ENCODE peak calls at places on chromosomes 16 and 17, in five cellular contexts. V, A, U, I and S are unnamed samples.

GRCh38 chr17:59830846-59831486 is 61.8 kb downstream of the TUBD1 start:
- DNase-seq in V (no peak), U (peak; percentile 36), A (no peak), I (no peak), S (no peak)

GRCh38 chr17:19337712-19338023 is 24.9 kb downstream of the B9D1 start:
- DNase-seq in V (no peak), A (peak; percentile 32), U (no peak), I (no peak), S (peak; percentile 73)

GRCh38 chr16:57462978-57463362 is 491 bp downstream of the POLR2C start:
- DNase-seq in U (no peak), I (no peak), V (no peak), A (no peak), S (no peak)

GRCh38 chr17:72305964-72306551 is 185.2 kb downstream of the SOX9 start:
- DNase-seq in A (peak; percentile 62), V (no peak), U (no peak), I (no peak), S (peak; percentile 78)

GRCh38 chr16:88618956-88619667 is 19.3 kb upstream of the IL17C start:
- DNase-seq in A (no peak), V (no peak), I (no peak), U (no peak), S (no peak)

GRCh38 chr16:62540496-62540895 is 504.3 kb upstream of the CDH8 start:
- DNase-seq in V (no peak), A (no peak), I (no peak), U (no peak), S (no peak)

GRCh38 chr17:62967111-62967449 is 1.0 kb downstream of the TANC2 start:
- DNase-seq in I (no peak), A (no peak), U (no peak), V (no peak), S (no peak)

GRCh38 chr16:12217341-12217740 is 240.8 kb downstream of the SNX29 start:
- DNase-seq in V (no peak), A (no peak), U (no peak), I (no peak), S (no peak)

GRCh38 chr17:8855477-8856204 is 11.8 kb downstream of the PIK3R6 start:
- DNase-seq in U (no peak), A (no peak), V (no peak), I (no peak), S (no peak)

GRCh38 chr17:56867948-56868376 is 34.0 kb downstream of the DGKE start:
- DNase-seq in U (no peak), A (peak; percentile 56), V (no peak), I (no peak), S (no peak)

GRCh38 chr16:79997257-79997656 is 396.7 kb upstream of the MAF start:
- DNase-seq in A (peak; percentile 17), I (no peak), U (no peak), V (no peak), S (no peak)

GRCh38 chr16:46713634-46714033 is 24.2 kb downstream of the ORC6 start:
- DNase-seq in U (no peak), V (no peak), A (no peak), I (no peak), S (no peak)

GRCh38 chr17:82817947-82818346 is 21.9 kb downstream of the ZNF750 start:
- DNase-seq in U (no peak), A (no peak), V (no peak), I (no peak), S (no peak)

GRCh38 chr16:75343311-75343710 is 90.0 kb downstream of the CFDP1 start:
- DNase-seq in U (no peak), V (no peak), A (no peak), I (no peak), S (no peak)

GRCh38 chr17:59440757-59441458 is 109.5 kb downstream of the YPEL2 start:
- DNase-seq in A (peak; percentile 95), I (peak; percentile 53), V (peak; percentile 95), U (peak; percentile 87), S (peak; percentile 90)

GRCh38 chr16:57871457-57871856 is 69.2 kb upstream of the KIFC3 start:
- DNase-seq in V (no peak), U (no peak), A (peak; percentile 36), I (no peak), S (no peak)

GRCh38 chr17:15260376-15261062 is 4.6 kb downstream of the PMP22 start:
- DNase-seq in V (peak; percentile 93), U (peak; percentile 72), I (no peak), A (peak; percentile 94), S (peak; percentile 97)

GRCh38 chr16:1407749-1408148 is 6.8 kb downstream of the UNKL start:
- DNase-seq in U (no peak), I (no peak), A (peak; percentile 38), V (peak; percentile 41), S (peak; percentile 49)

GRCh38 chr17:9434502-9435113 is 141.0 kb downstream of the STX8 start:
- DNase-seq in A (no peak), I (no peak), U (peak; percentile 17), V (no peak), S (no peak)

GRCh38 chr16:84726670-84727467 is 27.1 kb downstream of the USP10 start:
- DNase-seq in A (no peak), I (no peak), U (peak; percentile 68), V (peak; percentile 43), S (peak; percentile 64)

GRCh38 chr16:67150833-67151396 is at the start of gene B3GNT9:
- DNase-seq in V (peak; percentile 87), U (peak; percentile 48), I (no peak), A (peak; percentile 87), S (peak; percentile 94)

GRCh38 chr17:81187586-81188490 is 21.8 kb upstream of the AATK start:
- DNase-seq in A (no peak), V (no peak), U (no peak), I (no peak), S (peak; percentile 47)

GRCh38 chr16:75198135-75198600 is 8.8 kb downstream of the CTRB2 start:
- DNase-seq in V (no peak), A (peak; percentile 80), I (no peak), U (no peak), S (no peak)

GRCh38 chr16:68074850-68075249 is 10.3 kb upstream of the NFATC3 start:
- DNase-seq in A (no peak), V (no peak), I (peak; percentile 29), U (peak; percentile 64), S (no peak)

GRCh38 chr16:87762620-87763019 is 3.2 kb downstream of the KLHDC4 start:
- DNase-seq in U (no peak), V (no peak), A (no peak), I (no peak), S (no peak)

GRCh38 chr17:2215616-2216364 is 87.8 kb downstream of the SMG6 start:
- DNase-seq in I (no peak), V (peak; percentile 88), A (peak; percentile 97), U (peak; percentile 59), S (peak; percentile 73)

GRCh38 chr16:69444873-69445517 is 20.6 kb downstream of the CYB5B start:
- DNase-seq in A (peak; percentile 58), U (peak; percentile 20), I (no peak), V (no peak), S (no peak)

GRCh38 chr17:9313346-9313745 is 262.3 kb downstream of the STX8 start:
- DNase-seq in I (no peak), A (no peak), U (no peak), V (no peak), S (no peak)

GRCh38 chr17:13351046-13351445 is 250.7 kb downstream of the HS3ST3A1 start:
- DNase-seq in V (no peak), U (no peak), A (no peak), I (no peak), S (no peak)

GRCh38 chr16:85995591-85996461 is 96.9 kb downstream of the IRF8 start:
- DNase-seq in V (no peak), I (no peak), U (no peak), A (no peak), S (no peak)

GRCh38 chr16:4494746-4495490 is 18.7 kb downstream of the HMOX2 start:
- DNase-seq in A (peak; percentile 68), I (no peak), V (no peak), U (no peak), S (no peak)

GRCh38 chr17:34633351-34633750 is 54.0 kb downstream of the TMEM132E start:
- DNase-seq in I (no peak), A (no peak), U (peak; percentile 78), V (no peak), S (no peak)

DNA sequence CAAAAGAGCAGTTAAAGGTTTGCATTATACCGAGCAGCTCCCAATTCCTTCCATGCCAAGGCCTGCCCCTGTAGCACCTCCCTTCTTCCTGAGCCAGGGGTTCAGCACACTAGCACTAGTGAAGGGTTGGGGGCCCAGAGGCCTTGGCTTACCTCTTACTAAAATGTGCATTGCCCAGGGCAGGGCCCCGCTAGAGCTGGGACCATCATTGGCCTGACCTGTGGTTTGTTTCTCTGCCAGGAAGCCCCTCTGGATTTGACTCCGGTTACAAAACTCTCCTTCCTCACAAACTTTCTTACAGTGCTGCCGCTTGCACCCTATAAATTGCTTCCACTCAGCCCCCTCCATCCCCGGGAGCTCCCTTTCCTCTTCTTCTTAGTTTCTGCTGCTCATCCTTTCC is 33.8 kb downstream of the MPRIP start:
- DNase-seq in V (peak; percentile 6), U (no peak), I (no peak), A (no peak), S (no peak)
- H3K27ac ChIP-seq in V (no peak overlapping the region), U (no peak overlapping the region), I (peak overlapping the region; percentile 58), A (no peak overlapping the region), S (no peak overlapping the region)

GRCh38 chr17:36935681-36936454 is 1.4 kb upstream of the LHX1 start:
- DNase-seq in U (peak; percentile 18), I (no peak), A (no peak), V (no peak), S (no peak)

GRCh38 chr17:36933174-36934143 is 3.8 kb upstream of the LHX1 start:
- DNase-seq in A (no peak), U (peak; percentile 43), V (no peak), I (no peak), S (no peak)

GRCh38 chr17:36932383-36933173 is 4.7 kb upstream of the LHX1 start:
- DNase-seq in V (no peak), A (no peak), I (no peak), U (no peak), S (no peak)

GRCh38 chr17:36934759-36935630 is 2.3 kb upstream of the LHX1 start:
- DNase-seq in I (no peak), U (no peak), V (no peak), A (peak; percentile 19), S (no peak)

DNA sequence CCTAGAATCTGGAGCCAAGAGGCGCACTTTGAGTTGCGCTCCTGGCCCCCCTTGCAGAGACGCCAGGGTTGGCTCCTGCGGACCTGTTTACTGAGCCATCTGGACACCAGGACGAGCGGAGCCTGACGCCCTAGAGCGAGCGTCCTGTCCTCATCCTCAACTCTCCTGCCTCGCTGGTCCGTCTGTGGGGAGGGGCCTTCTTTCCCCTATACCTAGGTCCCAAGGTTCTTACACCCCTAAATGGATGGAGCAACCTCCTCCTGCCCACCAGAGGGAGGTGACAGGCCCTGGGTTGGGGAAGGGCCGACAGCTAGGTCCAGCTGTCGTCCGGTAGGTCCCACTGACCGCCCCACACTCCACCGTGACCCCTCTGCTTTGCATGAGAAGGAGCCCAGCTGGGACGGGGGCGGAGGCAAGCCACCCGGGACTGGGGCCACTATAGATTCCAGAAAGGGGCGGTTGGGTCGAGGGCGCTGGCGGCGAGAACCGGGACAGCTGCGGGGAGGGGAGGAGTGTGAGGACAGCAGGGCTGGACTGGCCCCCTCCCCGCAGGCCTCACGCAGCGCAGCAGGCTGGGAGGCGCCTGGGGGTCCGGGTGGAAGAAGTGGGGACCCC is 3.0 kb upstream of the LHX1 start:
- DNase-seq in I (no peak), V (no peak), A (no peak), U (no peak), S (no peak)
- H3K4me3 ChIP-seq in I (no peak overlapping the region), V (peak overlapping the region; percentile 9), A (peak overlapping the region; percentile 42), U (no peak overlapping the region), S (peak overlapping the region; percentile 5)

GRCh38 chr17:79743614-79744013 is 12.9 kb downstream of the ENPP7 start:
- DNase-seq in V (no peak), A (no peak), U (no peak), I (no peak), S (no peak)
- H3K4me1 ChIP-seq in V (peaks cover 33% of the 10 kb centered on the region), A (peaks cover 5% of the 10 kb centered on the region), U (peaks cover 3% of the 10 kb centered on the region), I (peaks cover 15% of the 10 kb centered on the region), S (no peaks in the 10 kb centered on the region)

GRCh38 chr17:39996162-39996561 is 15.6 kb downstream of the PSMD3 start:
- DNase-seq in V (no peak), U (no peak), I (no peak), A (no peak), S (no peak)
- H3K27ac ChIP-seq in V (no peak overlapping the region), U (no peak overlapping the region), I (no peak overlapping the region), A (no peak overlapping the region), S (no peak overlapping the region)